ENCODE peak calls at places on chromosomes 6 and 20, in four cellular contexts. A, G, H and B are unnamed samples.

GRCh38 chr6:74585779-74586178 is 620.1 kb downstream of the COL12A1 start:
- DNase-seq in A (peak; percentile 22), G (peak; percentile 63), H (no peak), B (no peak)

GRCh38 chr6:18203786-18204185 is 48.6 kb downstream of the KDM1B start:
- DNase-seq in A (peak; percentile 35), G (no peak), H (no peak), B (no peak)

GRCh38 chr6:54194067-54194466 is 82.8 kb downstream of the MLIP start:
- DNase-seq in G (peak; percentile 56), H (no peak), A (peak; percentile 44), B (no peak)

GRCh38 chr6:44094403-44095242 is 32.6 kb downstream of the MRPL14 start:
- DNase-seq in G (no peak), A (no peak), H (no peak), B (no peak)

GRCh38 chr6:169841251-169841650 is 89.8 kb downstream of the ERMARD start:
- DNase-seq in H (no peak), A (no peak), G (no peak), B (no peak)

GRCh38 chr6:53803081-53803860 is 8.5 kb downstream of the LRRC1 start:
- DNase-seq in H (no peak), G (no peak), A (no peak), B (no peak)

GRCh38 chr20:48878849-48879248 is 42.7 kb upstream of the ARFGEF2 start:
- DNase-seq in H (no peak), A (no peak), G (no peak), B (no peak)

GRCh38 chr6:52576392-52577021 is 353 bp downstream of the TRAM2 start:
- DNase-seq in G (peak; percentile 82), A (peak; percentile 83), H (no peak), B (peak; percentile 52)

GRCh38 chr6:95143408-95144180 is 433.7 kb upstream of the MANEA start:
- DNase-seq in G (no peak), H (no peak), A (no peak), B (no peak)

GRCh38 chr6:37913210-37913609 is 93.7 kb downstream of the ZFAND3 start:
- DNase-seq in H (no peak), G (peak; percentile 28), A (peak; percentile 11), B (no peak)

GRCh38 chr6:152270301-152270925 is 366.7 kb downstream of the SYNE1 start:
- DNase-seq in G (peak; percentile 74), A (peak; percentile 43), H (no peak), B (no peak)

GRCh38 chr20:63531686-63532448 is 5.3 kb downstream of the PTK6 start:
- DNase-seq in H (no peak), G (no peak), A (no peak), B (peak; percentile 8)

DNA sequence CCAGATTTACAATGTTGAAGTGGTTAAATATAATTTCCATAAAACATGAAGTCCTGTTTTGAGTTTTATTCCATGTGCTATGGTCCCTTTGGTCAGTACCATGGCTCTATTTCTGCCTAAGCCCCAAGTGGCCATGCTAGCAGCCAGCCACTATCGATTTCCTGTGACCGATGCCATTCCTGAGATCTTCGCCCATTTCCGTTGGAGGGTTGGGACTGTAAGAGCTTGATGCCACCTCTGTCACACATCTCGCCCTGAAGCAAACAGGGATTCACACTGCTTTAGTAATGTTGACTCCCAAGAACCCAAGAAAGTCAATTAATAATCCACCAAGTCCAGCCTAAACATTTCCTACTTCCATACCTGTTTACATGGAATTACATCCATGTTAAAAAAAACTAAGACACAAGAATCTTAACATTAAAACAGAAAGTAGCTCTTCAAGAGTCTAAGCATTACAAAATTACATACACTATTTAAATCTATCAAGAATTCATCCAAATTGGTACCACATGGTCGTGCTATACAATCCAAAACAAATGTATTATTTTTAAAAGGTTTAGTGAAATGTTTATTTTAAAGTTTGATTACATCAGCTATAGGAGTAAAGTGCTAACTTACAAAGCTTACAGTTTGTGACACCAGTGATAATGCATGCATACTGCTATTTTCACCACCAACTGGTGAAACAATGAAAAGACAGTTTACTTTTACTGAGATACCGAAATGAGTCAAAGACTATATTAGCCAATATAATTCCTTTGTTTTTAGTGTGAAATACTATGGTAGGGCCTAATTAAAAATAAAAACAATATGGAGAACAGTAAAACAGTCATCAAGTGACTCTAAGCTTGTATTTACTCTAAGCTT is 2.5 kb downstream of the RBM39 start:
- DNase-seq in G (peak; percentile 62), A (peak; percentile 64), H (no peak), B (no peak)
- TF ChIP-seq CTCF in G (peak; percentile 34), A (peak; percentile 38), H (no peak), B (peak; percentile 35)

DNA sequence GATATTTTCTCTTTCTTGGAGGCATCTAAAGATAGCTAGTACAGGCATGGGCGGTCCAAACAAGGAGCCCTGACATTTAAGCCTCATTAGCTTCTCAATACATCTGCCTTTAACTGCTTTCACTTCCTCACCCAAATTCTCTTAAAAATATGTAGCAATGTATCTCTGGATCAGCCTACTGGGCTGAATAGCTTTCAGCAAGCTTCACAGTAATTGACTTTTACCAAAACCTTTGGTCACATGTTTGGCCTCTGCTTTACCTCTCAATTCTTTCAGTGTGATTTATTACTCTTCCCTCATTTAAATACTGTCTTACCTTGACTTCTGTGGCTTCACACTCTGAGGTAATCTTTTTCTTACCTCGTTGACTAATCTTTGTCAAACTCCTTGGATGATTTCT is 1618.1 kb downstream of the GRIK2 start:
- DNase-seq in H (no peak), G (no peak), A (no peak), B (no peak)
- TF ChIP-seq CTCF in H (no peak), G (no peak), A (no peak), B (no peak)

DNA sequence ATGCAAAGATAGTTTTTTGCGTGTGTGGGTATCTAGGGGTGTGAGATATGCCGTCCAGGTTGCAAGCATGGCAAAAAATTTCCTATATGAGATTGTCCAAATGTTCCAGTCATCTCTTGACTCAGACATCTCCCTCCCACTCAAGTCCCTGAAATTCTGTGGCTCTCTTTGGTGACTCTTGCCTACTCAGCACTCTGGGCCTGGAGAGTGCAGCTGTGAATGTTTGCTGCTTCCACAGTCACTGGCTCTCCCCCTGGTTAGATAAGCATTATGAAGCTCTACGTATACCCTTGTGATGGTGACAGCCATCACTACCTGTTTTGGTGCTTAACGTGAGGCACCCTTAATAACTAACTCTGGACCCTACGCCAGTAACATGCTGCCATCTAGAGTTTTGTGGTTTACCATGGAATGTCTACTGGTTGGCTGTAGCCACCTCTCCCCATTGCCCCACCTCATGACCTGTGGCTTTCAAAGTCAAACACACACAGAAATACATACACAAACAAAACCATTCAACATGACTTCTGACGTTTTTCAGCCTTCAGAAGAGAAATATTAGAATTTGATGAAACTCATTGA is 621.9 kb upstream of the CITED2 start:
- DNase-seq in G (no peak), H (no peak), A (no peak), B (no peak)
- TF ChIP-seq CTCF in G (no peak), H (no peak), A (no peak), B (peak; percentile 23)

GRCh38 chr6:48447251-48447650 is 336.3 kb upstream of the PTCHD4 start:
- DNase-seq in H (no peak), A (no peak), G (no peak), B (no peak)

GRCh38 chr6:48449002-48449401 is 338.0 kb upstream of the PTCHD4 start:
- DNase-seq in G (peak; percentile 33), H (no peak), A (peak; percentile 34), B (no peak)
- TF ChIP-seq CTCF in G (peak; percentile 31), H (no peak), A (peak; percentile 23), B (no peak)

GRCh38 chr6:97863697-97864096 is 580.7 kb upstream of the MMS22L start:
- DNase-seq in G (no peak), H (no peak), A (no peak), B (no peak)
- TF ChIP-seq CTCF in G (no peak), H (no peak), A (no peak), B (no peak)